ENCODE peak calls at places on chromosome 11, in seven cellular contexts. One of them, this sample, is unnamed.
A peak's percentile ranks its signal among the peaks of the same experiment; 100 is the strongest.

GRCh38 chr11:128323381-128323780 is 264.0 kb downstream of the ETS1 start:
- DNase-seq in PC-9: no peak
- DNase-seq in Caco-2: no peak
- DNase-seq in fibroblast of lung: peak; percentile 51
- DNase-seq in A549: no peak
- DNase-seq in H1: no peak
- DNase-seq in NB4: peak; percentile 45
- DNase-seq in this sample: no peak

GRCh38 chr11:26244207-26244606 is 87.7 kb upstream of the ANO3 start:
- DNase-seq in PC-9: no peak
- DNase-seq in Caco-2: no peak
- DNase-seq in fibroblast of lung: peak; percentile 85
- DNase-seq in A549: no peak
- DNase-seq in H1: no peak
- DNase-seq in NB4: no peak
- DNase-seq in this sample: no peak

GRCh38 chr11:66116576-66117361 is 46.7 kb downstream of the PACS1 start:
- DNase-seq in PC-9: no peak
- DNase-seq in Caco-2: no peak
- DNase-seq in fibroblast of lung: no peak
- DNase-seq in A549: no peak
- DNase-seq in H1: no peak
- DNase-seq in NB4: no peak
- DNase-seq in this sample: no peak

GRCh38 chr11:57134284-57134683 is 47.5 kb upstream of the LRRC55 start:
- DNase-seq in PC-9: peak; percentile 56
- DNase-seq in Caco-2: no peak
- DNase-seq in fibroblast of lung: no peak
- DNase-seq in A549: no peak
- DNase-seq in H1: no peak
- DNase-seq in NB4: no peak
- DNase-seq in this sample: no peak

GRCh38 chr11:98940913-98941312 is 79.8 kb upstream of the CNTN5 start:
- DNase-seq in PC-9: no peak
- DNase-seq in Caco-2: peak; percentile 16
- DNase-seq in fibroblast of lung: no peak
- DNase-seq in A549: no peak
- DNase-seq in H1: peak; percentile 3
- DNase-seq in NB4: no peak
- DNase-seq in this sample: no peak

GRCh38 chr11:116598036-116598435 is 174.8 kb downstream of the BUD13 start:
- DNase-seq in PC-9: no peak
- DNase-seq in Caco-2: no peak
- DNase-seq in fibroblast of lung: no peak
- DNase-seq in A549: no peak
- DNase-seq in H1: no peak
- DNase-seq in NB4: no peak
- DNase-seq in this sample: no peak

GRCh38 chr11:16897460-16898061 is 116.7 kb downstream of the PLEKHA7 start:
- DNase-seq in PC-9: no peak
- DNase-seq in Caco-2: no peak
- DNase-seq in fibroblast of lung: no peak
- DNase-seq in A549: no peak
- DNase-seq in H1: peak; percentile 67
- DNase-seq in NB4: no peak
- DNase-seq in this sample: no peak

GRCh38 chr11:68282861-68283230 is 11.1 kb upstream of the C11orf24 start:
- DNase-seq in PC-9: no peak
- DNase-seq in Caco-2: no peak
- DNase-seq in fibroblast of lung: no peak
- DNase-seq in A549: no peak
- DNase-seq in H1: no peak
- DNase-seq in NB4: no peak
- DNase-seq in this sample: no peak

GRCh38 chr11:66542362-66542761 is 3.5 kb downstream of the ZDHHC24 start:
- DNase-seq in PC-9: no peak
- DNase-seq in Caco-2: no peak
- DNase-seq in fibroblast of lung: peak; percentile 33
- DNase-seq in A549: no peak
- DNase-seq in H1: no peak
- DNase-seq in NB4: peak; percentile 37
- DNase-seq in this sample: no peak

GRCh38 chr11:11532574-11532973 is 89.2 kb downstream of the GALNT18 start:
- DNase-seq in PC-9: no peak
- DNase-seq in Caco-2: no peak
- DNase-seq in fibroblast of lung: no peak
- DNase-seq in A549: no peak
- DNase-seq in H1: no peak
- DNase-seq in NB4: no peak
- DNase-seq in this sample: no peak

GRCh38 chr11:29781268-29781667 is 235.6 kb downstream of the KCNA4 start:
- DNase-seq in PC-9: no peak
- DNase-seq in Caco-2: no peak
- DNase-seq in fibroblast of lung: no peak
- DNase-seq in A549: no peak
- DNase-seq in H1: no peak
- DNase-seq in NB4: no peak
- DNase-seq in this sample: no peak

GRCh38 chr11:16012125-16012751 is 344.1 kb downstream of the SOX6 start:
- DNase-seq in PC-9: no peak
- DNase-seq in Caco-2: no peak
- DNase-seq in fibroblast of lung: no peak
- DNase-seq in A549: no peak
- DNase-seq in H1: no peak
- DNase-seq in NB4: no peak
- DNase-seq in this sample: no peak

GRCh38 chr11:64356498-64357411 is 2.2 kb upstream of the RPS6KA4 start:
- DNase-seq in PC-9: peak; percentile 56
- DNase-seq in Caco-2: peak; percentile 77
- DNase-seq in fibroblast of lung: peak; percentile 28
- DNase-seq in A549: peak; percentile 88
- DNase-seq in H1: no peak
- DNase-seq in NB4: peak; percentile 80
- DNase-seq in this sample: no peak

GRCh38 chr11:13772223-13773046 is 104.0 kb downstream of the FAR1 start:
- DNase-seq in PC-9: peak; percentile 68
- DNase-seq in Caco-2: peak; percentile 70
- DNase-seq in fibroblast of lung: peak; percentile 77
- DNase-seq in A549: peak; percentile 16
- DNase-seq in H1: peak; percentile 31
- DNase-seq in NB4: peak; percentile 74
- DNase-seq in this sample: peak; percentile 10

GRCh38 chr11:109747839-109748238 is 325.8 kb downstream of the C11orf87 start:
- DNase-seq in PC-9: no peak
- DNase-seq in Caco-2: no peak
- DNase-seq in fibroblast of lung: no peak
- DNase-seq in A549: no peak
- DNase-seq in H1: no peak
- DNase-seq in NB4: peak; percentile 83
- DNase-seq in this sample: no peak

GRCh38 chr11:116697011-116697410 is 75.8 kb downstream of the BUD13 start:
- DNase-seq in PC-9: no peak
- DNase-seq in Caco-2: no peak
- DNase-seq in fibroblast of lung: no peak
- DNase-seq in A549: no peak
- DNase-seq in H1: no peak
- DNase-seq in NB4: no peak
- DNase-seq in this sample: no peak

GRCh38 chr11:64876226-64876750 is 2.1 kb downstream of the EHD1 start:
- DNase-seq in PC-9: no peak
- DNase-seq in Caco-2: no peak
- DNase-seq in fibroblast of lung: no peak
- DNase-seq in A549: no peak
- DNase-seq in H1: no peak
- DNase-seq in NB4: no peak
- DNase-seq in this sample: no peak

GRCh38 chr11:63521896-63522295 is 14.7 kb upstream of the PLAAT4 start:
- DNase-seq in PC-9: no peak
- DNase-seq in Caco-2: no peak
- DNase-seq in fibroblast of lung: no peak
- DNase-seq in A549: no peak
- DNase-seq in H1: no peak
- DNase-seq in NB4: no peak
- DNase-seq in this sample: no peak

GRCh38 chr11:103893366-103893765 is 143.1 kb upstream of the DDI1 start:
- DNase-seq in PC-9: no peak
- DNase-seq in Caco-2: no peak
- DNase-seq in fibroblast of lung: no peak
- DNase-seq in A549: no peak
- DNase-seq in H1: no peak
- DNase-seq in NB4: no peak
- DNase-seq in this sample: no peak

GRCh38 chr11:84564180-84564866 is 1062.8 kb downstream of the DLG2 start:
- DNase-seq in PC-9: no peak
- DNase-seq in Caco-2: peak; percentile 83
- DNase-seq in fibroblast of lung: peak; percentile 46
- DNase-seq in A549: peak; percentile 66
- DNase-seq in H1: no peak
- DNase-seq in NB4: peak; percentile 49
- DNase-seq in this sample: peak; percentile 6

DNA sequence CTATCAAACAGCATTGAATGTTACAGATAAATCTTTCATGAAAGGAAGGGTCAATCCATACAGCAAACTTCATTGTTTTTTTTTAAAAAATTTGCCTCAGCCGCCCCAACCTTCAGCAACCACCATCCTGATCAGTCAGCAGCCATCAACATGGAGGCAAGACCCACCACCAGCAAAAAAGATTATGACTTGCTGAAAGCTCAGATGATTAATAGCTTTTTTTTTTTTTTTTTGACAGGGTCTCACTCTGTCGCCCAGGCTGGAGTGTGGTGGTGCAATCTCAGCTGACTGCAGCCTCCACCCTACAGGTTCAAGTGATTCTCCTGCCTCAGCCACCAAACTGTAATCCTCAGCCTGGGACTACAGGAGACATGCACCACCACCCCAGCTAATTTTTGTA is 18.0 kb upstream of the CD3E start:
- DNase-seq in PC-9: no peak
- DNase-seq in Caco-2: no peak
- DNase-seq in fibroblast of lung: no peak
- DNase-seq in A549: no peak
- DNase-seq in H1: no peak
- DNase-seq in NB4: no peak
- DNase-seq in this sample: no peak
- H3K4me3 ChIP-seq in PC-9: no peak overlapping the region
- H3K4me3 ChIP-seq in Caco-2: no peak overlapping the region
- H3K4me3 ChIP-seq in fibroblast of lung: no peak overlapping the region
- H3K4me3 ChIP-seq in A549: no peak overlapping the region
- H3K4me3 ChIP-seq in H1: no peak overlapping the region
- H3K4me3 ChIP-seq in NB4: no peak overlapping the region
- H3K4me3 ChIP-seq in this sample: no peak overlapping the region

GRCh38 chr11:76233936-76234703 is 27.8 kb upstream of the WNT11 start:
- DNase-seq in PC-9: peak; percentile 63
- DNase-seq in Caco-2: no peak
- DNase-seq in fibroblast of lung: peak; percentile 44
- DNase-seq in A549: no peak
- DNase-seq in H1: no peak
- DNase-seq in NB4: peak; percentile 98
- DNase-seq in this sample: no peak

GRCh38 chr11:76234704-76235232 is 28.5 kb upstream of the WNT11 start:
- DNase-seq in PC-9: peak; percentile 59
- DNase-seq in Caco-2: no peak
- DNase-seq in fibroblast of lung: no peak
- DNase-seq in A549: peak; percentile 60
- DNase-seq in H1: no peak
- DNase-seq in NB4: no peak
- DNase-seq in this sample: no peak

GRCh38 chr11:76236092-76237026 is 30.1 kb upstream of the WNT11 start:
- DNase-seq in PC-9: peak; percentile 58
- DNase-seq in Caco-2: peak; percentile 61
- DNase-seq in fibroblast of lung: peak; percentile 53
- DNase-seq in A549: peak; percentile 90
- DNase-seq in H1: no peak
- DNase-seq in NB4: peak; percentile 82
- DNase-seq in this sample: no peak

GRCh38 chr11:76237041-76237649 is 30.8 kb upstream of the WNT11 start:
- DNase-seq in PC-9: no peak
- DNase-seq in Caco-2: no peak
- DNase-seq in fibroblast of lung: no peak
- DNase-seq in A549: no peak
- DNase-seq in H1: no peak
- DNase-seq in NB4: no peak
- DNase-seq in this sample: no peak

DNA sequence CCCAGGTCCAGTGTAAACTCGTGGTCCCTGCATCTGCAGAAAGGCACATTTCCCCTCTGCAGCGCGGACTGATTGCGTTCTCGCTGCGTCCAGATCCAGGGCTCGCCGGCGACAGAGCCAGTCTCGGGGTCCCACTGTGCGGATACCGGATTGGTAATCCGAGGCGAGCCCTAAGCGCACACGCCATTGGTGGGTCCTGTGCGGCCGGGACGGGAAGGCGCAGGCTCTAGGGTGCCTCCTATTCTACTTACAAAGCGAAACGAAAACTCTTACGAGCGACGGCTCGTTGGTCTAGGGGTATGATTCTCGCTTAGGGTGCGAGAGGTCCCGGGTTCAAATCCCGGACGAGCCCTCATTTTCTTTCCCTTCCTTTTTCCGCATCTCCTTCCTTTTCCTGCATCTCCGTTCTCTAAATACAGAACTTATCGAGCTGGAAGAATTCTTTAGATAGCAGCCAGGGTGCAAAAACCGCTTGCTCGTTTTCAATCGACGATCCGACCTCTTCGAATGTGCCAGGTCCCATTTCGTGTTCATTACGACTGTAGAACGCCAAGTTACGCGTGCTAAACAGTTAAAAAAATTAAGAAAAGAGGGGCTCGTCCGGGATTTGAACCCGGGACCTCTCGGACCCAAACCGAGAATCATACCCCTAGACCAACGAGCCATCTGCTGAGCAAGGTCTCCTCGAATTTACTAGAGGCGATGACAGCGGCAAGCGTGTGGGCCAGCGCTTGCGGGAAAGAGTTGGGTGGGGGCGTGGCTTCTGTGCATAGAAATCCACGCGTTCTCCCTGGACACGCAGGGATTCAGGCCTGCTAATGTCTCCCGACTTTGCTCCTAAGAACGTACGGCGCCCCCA is 29.2 kb upstream of the WNT11 start:
- DNase-seq in PC-9: peak; percentile 86
- DNase-seq in Caco-2: peak; percentile 86
- DNase-seq in fibroblast of lung: peak; percentile 94
- DNase-seq in A549: peak; percentile 98
- DNase-seq in H1: peak; percentile 89
- DNase-seq in NB4: peak; percentile 95
- DNase-seq in this sample: peak; percentile 85
- TF ChIP-seq CTCF in PC-9: no peak
- TF ChIP-seq CTCF in Caco-2: no peak
- TF ChIP-seq CTCF in fibroblast of lung: no peak
- TF ChIP-seq CTCF in A549: no peak
- TF ChIP-seq CTCF in H1: no peak
- TF ChIP-seq CTCF in NB4: no peak
- TF ChIP-seq CTCF in this sample: no peak

GRCh38 chr11:121665211-121665838 is 212.6 kb upstream of the SORL1-AS1 start:
- DNase-seq in PC-9: no peak
- DNase-seq in Caco-2: no peak
- DNase-seq in fibroblast of lung: no peak
- DNase-seq in A549: no peak
- DNase-seq in H1: no peak
- DNase-seq in NB4: no peak
- DNase-seq in this sample: no peak
- H3K4me3 ChIP-seq in PC-9: no peak overlapping the region
- H3K4me3 ChIP-seq in Caco-2: no peak overlapping the region
- H3K4me3 ChIP-seq in fibroblast of lung: no peak overlapping the region
- H3K4me3 ChIP-seq in A549: no peak overlapping the region
- H3K4me3 ChIP-seq in H1: no peak overlapping the region
- H3K4me3 ChIP-seq in NB4: no peak overlapping the region
- H3K4me3 ChIP-seq in this sample: no peak overlapping the region

GRCh38 chr11:10451399-10452116 is 3.5 kb upstream of the AMPD3 start:
- DNase-seq in PC-9: no peak
- DNase-seq in Caco-2: no peak
- DNase-seq in fibroblast of lung: no peak
- DNase-seq in A549: no peak
- DNase-seq in H1: no peak
- DNase-seq in NB4: peak; percentile 93
- DNase-seq in this sample: no peak
- TF ChIP-seq CTCF in PC-9: peak; percentile 26
- TF ChIP-seq CTCF in Caco-2: no peak
- TF ChIP-seq CTCF in fibroblast of lung: no peak
- TF ChIP-seq CTCF in A549: no peak
- TF ChIP-seq CTCF in H1: no peak
- TF ChIP-seq CTCF in NB4: no peak
- TF ChIP-seq CTCF in this sample: no peak